ENCODE peak calls at places on chromosomes 13 and 19, in five cellular contexts. One of them, this sample, is unnamed.
A peak's percentile ranks its signal among the peaks of the same experiment; 100 is the strongest.

GRCh38 chr13:27379694-27380596 is 44.5 kb upstream of the GTF3A start:
- DNase-seq in HepG2: peak; percentile 60
- DNase-seq in H1: peak; percentile 95
- DNase-seq in K562: peak; percentile 57
- DNase-seq in GM12878: no peak
- DNase-seq in this sample: peak; percentile 58

GRCh38 chr19:29422686-29423085 is 103.1 kb upstream of the VSTM2B start:
- DNase-seq in HepG2: no peak
- DNase-seq in H1: no peak
- DNase-seq in K562: no peak
- DNase-seq in GM12878: no peak
- DNase-seq in this sample: no peak

GRCh38 chr13:30791354-30791921 is 56.1 kb downstream of the ALOX5AP start:
- DNase-seq in HepG2: no peak
- DNase-seq in H1: no peak
- DNase-seq in K562: no peak
- DNase-seq in GM12878: no peak
- DNase-seq in this sample: no peak

GRCh38 chr13:51453959-51454703 is 1.3 kb upstream of the INTS6 start:
- DNase-seq in HepG2: no peak
- DNase-seq in H1: no peak
- DNase-seq in K562: peak; percentile 8
- DNase-seq in GM12878: no peak
- DNase-seq in this sample: no peak

GRCh38 chr19:40175820-40176219 is 15.4 kb upstream of the MAP3K10 start:
- DNase-seq in HepG2: no peak
- DNase-seq in H1: no peak
- DNase-seq in K562: no peak
- DNase-seq in GM12878: no peak
- DNase-seq in this sample: no peak

GRCh38 chr19:51873097-51873496 is 14.7 kb downstream of the ZNF577 start:
- DNase-seq in HepG2: no peak
- DNase-seq in H1: no peak
- DNase-seq in K562: no peak
- DNase-seq in GM12878: no peak
- DNase-seq in this sample: no peak

GRCh38 chr13:73929287-73929932 is 204.8 kb downstream of the KLF12 start:
- DNase-seq in HepG2: no peak
- DNase-seq in H1: no peak
- DNase-seq in K562: no peak
- DNase-seq in GM12878: no peak
- DNase-seq in this sample: no peak

GRCh38 chr19:13637664-13638063 is 126.7 kb upstream of the MRI1 start:
- DNase-seq in HepG2: no peak
- DNase-seq in H1: no peak
- DNase-seq in K562: no peak
- DNase-seq in GM12878: no peak
- DNase-seq in this sample: peak; percentile 32

GRCh38 chr19:491146-491741 is 5.0 kb upstream of the MADCAM1 start:
- DNase-seq in HepG2: peak; percentile 34
- DNase-seq in H1: peak; percentile 67
- DNase-seq in K562: peak; percentile 70
- DNase-seq in GM12878: no peak
- DNase-seq in this sample: no peak

GRCh38 chr13:44249439-44249838 is 124.2 kb upstream of the SERP2 start:
- DNase-seq in HepG2: no peak
- DNase-seq in H1: no peak
- DNase-seq in K562: no peak
- DNase-seq in GM12878: no peak
- DNase-seq in this sample: no peak

GRCh38 chr19:3350014-3350663 is 16.2 kb upstream of the NFIC start:
- DNase-seq in HepG2: peak; percentile 42
- DNase-seq in H1: no peak
- DNase-seq in K562: no peak
- DNase-seq in GM12878: no peak
- DNase-seq in this sample: no peak

GRCh38 chr19:30229524-30230174 is 142.5 kb upstream of the ZNF536 start:
- DNase-seq in HepG2: no peak
- DNase-seq in H1: peak; percentile 48
- DNase-seq in K562: no peak
- DNase-seq in GM12878: no peak
- DNase-seq in this sample: no peak

GRCh38 chr13:94305463-94305862 is 174.0 kb downstream of the DCT start:
- DNase-seq in HepG2: no peak
- DNase-seq in H1: no peak
- DNase-seq in K562: no peak
- DNase-seq in GM12878: no peak
- DNase-seq in this sample: no peak

GRCh38 chr19:34232566-34233481 is 21.5 kb upstream of the GARRE1 start:
- DNase-seq in HepG2: peak; percentile 56
- DNase-seq in H1: no peak
- DNase-seq in K562: no peak
- DNase-seq in GM12878: no peak
- DNase-seq in this sample: peak; percentile 57

GRCh38 chr19:54357381-54357780 is 7.3 kb downstream of the LAIR1 start:
- DNase-seq in HepG2: no peak
- DNase-seq in H1: no peak
- DNase-seq in K562: no peak
- DNase-seq in GM12878: no peak
- DNase-seq in this sample: no peak

GRCh38 chr13:45833663-45834062 is 17.9 kb downstream of the SIAH3 start:
- DNase-seq in HepG2: no peak
- DNase-seq in H1: peak; percentile 19
- DNase-seq in K562: no peak
- DNase-seq in GM12878: no peak
- DNase-seq in this sample: peak; percentile 13

GRCh38 chr19:12782424-12783225 is 7.3 kb upstream of the HOOK2 start:
- DNase-seq in HepG2: no peak
- DNase-seq in H1: peak; percentile 75
- DNase-seq in K562: peak; percentile 84
- DNase-seq in GM12878: no peak
- DNase-seq in this sample: no peak

GRCh38 chr13:72737033-72737432 is 9.3 kb downstream of the BORA start:
- DNase-seq in HepG2: no peak
- DNase-seq in H1: no peak
- DNase-seq in K562: no peak
- DNase-seq in GM12878: no peak
- DNase-seq in this sample: no peak

GRCh38 chr13:43124495-43124894 is 101.1 kb downstream of the DNAJC15 start:
- DNase-seq in HepG2: no peak
- DNase-seq in H1: no peak
- DNase-seq in K562: no peak
- DNase-seq in GM12878: no peak
- DNase-seq in this sample: no peak

GRCh38 chr19:21430674-21431073 is 33.7 kb downstream of the ZNF493 start:
- DNase-seq in HepG2: no peak
- DNase-seq in H1: no peak
- DNase-seq in K562: no peak
- DNase-seq in GM12878: no peak
- DNase-seq in this sample: no peak

GRCh38 chr13:37340911-37341670 is 235.6 kb upstream of the CSNK1A1L start:
- DNase-seq in HepG2: no peak
- DNase-seq in H1: no peak
- DNase-seq in K562: no peak
- DNase-seq in GM12878: no peak
- DNase-seq in this sample: no peak

GRCh38 chr19:2494447-2495129 is 18.7 kb downstream of the GADD45B start:
- DNase-seq in HepG2: no peak
- DNase-seq in H1: no peak
- DNase-seq in K562: peak; percentile 92
- DNase-seq in GM12878: no peak
- DNase-seq in this sample: no peak

GRCh38 chr13:23950736-23951510 is 53.6 kb upstream of the C1QTNF9B start:
- DNase-seq in HepG2: no peak
- DNase-seq in H1: no peak
- DNase-seq in K562: no peak
- DNase-seq in GM12878: no peak
- DNase-seq in this sample: no peak

GRCh38 chr19:17234911-17235617 is 9.0 kb downstream of the OCEL1 start:
- DNase-seq in HepG2: no peak
- DNase-seq in H1: peak; percentile 90
- DNase-seq in K562: peak; percentile 73
- DNase-seq in GM12878: no peak
- DNase-seq in this sample: no peak

GRCh38 chr19:30557927-30558557 is 185.9 kb downstream of the ZNF536 start:
- DNase-seq in HepG2: no peak
- DNase-seq in H1: no peak
- DNase-seq in K562: no peak
- DNase-seq in GM12878: no peak
- DNase-seq in this sample: no peak

GRCh38 chr19:3039641-3040077 is 10.6 kb upstream of the TLE2 start:
- DNase-seq in HepG2: peak; percentile 59
- DNase-seq in H1: no peak
- DNase-seq in K562: no peak
- DNase-seq in GM12878: no peak
- DNase-seq in this sample: peak; percentile 59

GRCh38 chr19:39839678-39840327 is 5.8 kb upstream of the DYRK1B start:
- DNase-seq in HepG2: no peak
- DNase-seq in H1: no peak
- DNase-seq in K562: no peak
- DNase-seq in GM12878: no peak
- DNase-seq in this sample: no peak

GRCh38 chr19:1206733-1207301 is 1.2 kb downstream of the STK11 start:
- DNase-seq in HepG2: no peak
- DNase-seq in H1: no peak
- DNase-seq in K562: no peak
- DNase-seq in GM12878: no peak
- DNase-seq in this sample: no peak

GRCh38 chr19:10625762-10626138 is 397 bp downstream of the SLC44A2 start:
- DNase-seq in HepG2: no peak
- DNase-seq in H1: no peak
- DNase-seq in K562: no peak
- DNase-seq in GM12878: no peak
- DNase-seq in this sample: no peak

GRCh38 chr13:110877737-110878136 is 37.1 kb downstream of the ANKRD10 start:
- DNase-seq in HepG2: no peak
- DNase-seq in H1: no peak
- DNase-seq in K562: no peak
- DNase-seq in GM12878: no peak
- DNase-seq in this sample: no peak

GRCh38 chr13:114282143-114282685 is 813 bp downstream of the UPF3A start:
- DNase-seq in HepG2: peak; percentile 30
- DNase-seq in H1: peak; percentile 61
- DNase-seq in K562: peak; percentile 62
- DNase-seq in GM12878: peak; percentile 23
- DNase-seq in this sample: no peak

GRCh38 chr19:38304352-38304865 is 358 bp downstream of the C19orf33 start:
- DNase-seq in HepG2: no peak
- DNase-seq in H1: peak; percentile 64
- DNase-seq in K562: no peak
- DNase-seq in GM12878: no peak
- DNase-seq in this sample: no peak

GRCh38 chr19:38307076-38307475 is 3.0 kb downstream of the C19orf33 start:
- DNase-seq in HepG2: no peak
- DNase-seq in H1: no peak
- DNase-seq in K562: no peak
- DNase-seq in GM12878: no peak
- DNase-seq in this sample: no peak

GRCh38 chr19:38306236-38306635 is 2.2 kb downstream of the C19orf33 start:
- DNase-seq in HepG2: no peak
- DNase-seq in H1: no peak
- DNase-seq in K562: no peak
- DNase-seq in GM12878: no peak
- DNase-seq in this sample: no peak

GRCh38 chr19:38303517-38304351 is at the start of gene C19orf33:
- DNase-seq in HepG2: no peak
- DNase-seq in H1: peak; percentile 69
- DNase-seq in K562: peak; percentile 36
- DNase-seq in GM12878: no peak
- DNase-seq in this sample: peak; percentile 84

GRCh38 chr19:38304866-38305429 is 897 bp downstream of the C19orf33 start:
- DNase-seq in HepG2: peak; percentile 76
- DNase-seq in H1: peak; percentile 85
- DNase-seq in K562: peak; percentile 97
- DNase-seq in GM12878: no peak
- DNase-seq in this sample: peak; percentile 96
- TF ChIP-seq SP1 in HepG2: peak; percentile 11
- TF ChIP-seq SP1 in H1: no peak
- TF ChIP-seq SP1 in K562: peak; percentile 75
- TF ChIP-seq SP1 in GM12878: no peak
- TF ChIP-seq SP1 in this sample: peak; percentile 84

GRCh38 chr19:18650468-18651001 is 13.7 kb downstream of the KLHL26 start:
- DNase-seq in HepG2: no peak
- DNase-seq in H1: no peak
- DNase-seq in K562: peak; percentile 62
- DNase-seq in GM12878: no peak
- DNase-seq in this sample: no peak
- TF ChIP-seq RAD21 in HepG2: no peak
- TF ChIP-seq RAD21 in H1: no peak
- TF ChIP-seq RAD21 in K562: no peak
- TF ChIP-seq RAD21 in GM12878: no peak
- TF ChIP-seq RAD21 in this sample: no peak

DNA sequence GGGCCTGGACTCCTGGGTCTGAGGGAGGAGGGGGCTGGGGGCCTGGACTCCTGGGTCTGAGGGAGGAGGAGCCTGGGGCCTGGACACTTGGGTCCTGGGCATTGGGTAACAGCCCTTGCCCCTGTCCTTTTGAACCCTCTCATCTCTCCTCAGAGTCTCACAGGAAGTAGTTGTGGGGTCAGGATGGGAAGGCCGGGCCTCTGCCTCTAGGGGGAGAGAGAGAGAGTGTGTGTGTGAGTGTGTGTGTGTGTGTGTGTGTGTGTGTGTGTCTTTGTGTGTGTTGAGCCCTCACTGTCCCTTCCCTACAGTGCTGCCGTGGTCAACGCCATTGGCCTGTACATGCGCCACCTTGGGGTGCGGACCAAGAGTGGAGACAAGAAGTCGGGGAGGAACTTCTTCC is 10.9 kb downstream of the ARHGEF1 start:
- DNase-seq in HepG2: peak; percentile 59
- DNase-seq in H1: no peak
- DNase-seq in K562: no peak
- DNase-seq in GM12878: no peak
- DNase-seq in this sample: no peak
- TF ChIP-seq SP1 in HepG2: no peak
- TF ChIP-seq SP1 in H1: no peak
- TF ChIP-seq SP1 in K562: no peak
- TF ChIP-seq SP1 in GM12878: no peak
- TF ChIP-seq SP1 in this sample: no peak

DNA sequence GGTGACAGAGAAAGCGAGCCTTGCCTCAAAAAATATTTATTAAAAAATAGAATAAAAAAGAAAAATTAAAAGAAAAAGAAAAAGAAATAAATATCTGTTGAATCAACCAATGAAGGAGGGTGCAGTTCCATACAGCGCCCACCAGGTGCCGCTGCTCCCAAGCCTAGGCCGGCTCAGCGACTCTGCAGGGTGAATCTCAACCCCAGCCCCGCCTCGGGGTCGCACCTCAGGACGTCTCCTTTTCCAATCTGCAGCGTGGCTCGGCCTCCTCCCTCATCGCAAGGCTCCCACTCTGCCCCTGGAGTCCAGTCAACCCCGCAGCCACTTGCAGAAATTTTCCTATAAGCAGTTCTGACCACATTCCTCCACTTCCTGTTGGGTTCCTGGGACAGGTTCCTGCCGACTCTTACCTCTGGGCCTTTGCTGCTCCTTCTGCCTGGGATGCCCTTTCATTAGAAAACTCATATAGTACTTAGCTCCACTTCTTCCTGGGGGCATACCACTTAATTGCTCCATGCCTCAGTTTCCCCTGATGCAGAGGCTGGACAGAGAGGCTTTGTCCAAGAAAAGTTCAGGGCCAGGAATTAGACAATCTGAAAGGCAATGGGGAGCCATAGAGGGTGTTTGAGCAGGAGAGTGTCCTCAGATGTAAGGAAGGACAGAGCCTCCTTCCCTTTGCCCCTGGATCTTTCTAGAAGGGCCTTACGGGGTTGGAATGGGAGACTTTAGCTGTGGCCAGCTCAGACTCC is 24.3 kb downstream of the NFILZ start:
- DNase-seq in HepG2: no peak
- DNase-seq in H1: peak; percentile 87
- DNase-seq in K562: peak; percentile 82
- DNase-seq in GM12878: no peak
- DNase-seq in this sample: peak; percentile 48
- TF ChIP-seq RAD21 in HepG2: peak; percentile 71
- TF ChIP-seq RAD21 in H1: peak; percentile 93
- TF ChIP-seq RAD21 in K562: peak; percentile 96
- TF ChIP-seq RAD21 in GM12878: peak; percentile 85
- TF ChIP-seq RAD21 in this sample: peak; percentile 87